ENCODE peak calls at places on chromosomes 6 and 20, in four cellular contexts. O, D, V and U are unnamed samples.

GRCh38 chr6:41775293-41775882 is 4.3 kb downstream of the FRS3 start:
- DNase-seq in O (no peak), D (no peak), V (no peak), U (no peak)

GRCh38 chr6:12909828-12910227 is 193.3 kb downstream of the PHACTR1 start:
- DNase-seq in O (no peak), D (no peak), V (no peak), U (no peak)

GRCh38 chr6:42460892-42461291 is 9.2 kb upstream of the TRERF1 start:
- DNase-seq in O (no peak), D (no peak), V (no peak), U (no peak)

GRCh38 chr20:53597085-53597482 is 3.4 kb upstream of the ZNF217 start:
- DNase-seq in O (peak; percentile 53), D (no peak), V (no peak), U (no peak)

GRCh38 chr6:84877515-84878210 is 113.3 kb upstream of the TBX18 start:
- DNase-seq in O (no peak), D (no peak), V (no peak), U (no peak)

GRCh38 chr6:106098383-106099234 is 12.5 kb downstream of the PRDM1 start:
- DNase-seq in O (no peak), D (peak; percentile 28), V (peak; percentile 61), U (peak; percentile 71)

GRCh38 chr6:96554559-96554958 is 8.4 kb upstream of the FHL5 start:
- DNase-seq in O (no peak), D (no peak), V (no peak), U (no peak)

GRCh38 chr6:33197431-33198048 is 2.9 kb downstream of the RXRB start:
- DNase-seq in O (peak; percentile 80), D (peak; percentile 75), V (peak; percentile 68), U (peak; percentile 70)

GRCh38 chr6:130132286-130132701 is 90.5 kb downstream of the SAMD3 start:
- DNase-seq in O (no peak), D (no peak), V (no peak), U (no peak)

GRCh38 chr6:75171581-75172360 is 34.1 kb downstream of the COL12A1 start:
- DNase-seq in O (no peak), D (no peak), V (no peak), U (peak; percentile 74)

GRCh38 chr20:57804470-57805250 is 94.8 kb upstream of the PMEPA1 start:
- DNase-seq in O (no peak), D (no peak), V (no peak), U (no peak)

GRCh38 chr20:3669710-3670367 is 6.6 kb upstream of the GFRA4 start:
- DNase-seq in O (no peak), D (no peak), V (no peak), U (no peak)

GRCh38 chr6:13194852-13195251 is 133.5 kb downstream of the TBC1D7 start:
- DNase-seq in O (peak; percentile 64), D (peak; percentile 59), V (peak; percentile 63), U (peak; percentile 69)

GRCh38 chr6:116557863-116558262 is 4.3 kb downstream of the CALHM4 start:
- DNase-seq in O (peak; percentile 22), D (no peak), V (peak; percentile 88), U (peak; percentile 62)

GRCh38 chr20:30167540-30167939 is 1089.9 kb upstream of the DEFB115 start:
- DNase-seq in O (no peak), D (no peak), V (no peak), U (no peak)

GRCh38 chr20:62305149-62305764 is 2.5 kb downstream of the ADRM1 start:
- DNase-seq in O (peak; percentile 61), D (peak; percentile 23), V (peak; percentile 74), U (no peak)
- TF ChIP-seq JUN in O (no peak), D (no peak), V (no peak), U (no peak)

GRCh38 chr20:32749914-32750637 is 6.8 kb upstream of the COMMD7 start:
- DNase-seq in O (no peak), D (no peak), V (no peak), U (no peak)

GRCh38 chr20:32751309-32752020 is 8.2 kb upstream of the COMMD7 start:
- DNase-seq in O (no peak), D (no peak), V (no peak), U (no peak)

GRCh38 chr20:32752021-32752457 is 8.8 kb upstream of the COMMD7 start:
- DNase-seq in O (no peak), D (no peak), V (no peak), U (no peak)

GRCh38 chr20:32753731-32754130 is 8.5 kb upstream of the DNMT3B start:
- DNase-seq in O (no peak), D (no peak), V (no peak), U (no peak)

GRCh38 chr20:32752458-32753250 is 9.4 kb upstream of the COMMD7 start:
- DNase-seq in O (no peak), D (peak; percentile 85), V (no peak), U (no peak)
- TF ChIP-seq MYC in O (no peak), D (peak; percentile 65), V (no peak), U (no peak)

GRCh38 chr6:3751730-3752537 is 421 bp upstream of the PXDC1 start:
- DNase-seq in O (peak; percentile 87), D (peak; percentile 80), V (peak; percentile 73), U (peak; percentile 95)
- TF ChIP-seq JUN in O (no peak), D (no peak), V (no peak), U (no peak)

GRCh38 chr6:125191916-125192609 is 38.5 kb downstream of the TPD52L1 start:
- DNase-seq in O (peak; percentile 51), D (peak; percentile 73), V (peak; percentile 81), U (peak; percentile 73)
- TF ChIP-seq MYC in O (no peak), D (peak; percentile 14), V (no peak), U (no peak)

GRCh38 chr6:112690497-112691202 is 343.5 kb downstream of the RFPL4B start:
- DNase-seq in O (no peak), D (no peak), V (peak; percentile 16), U (no peak)
- TF ChIP-seq JUN in O (no peak), D (no peak), V (no peak), U (no peak)